ENCODE peak calls at places on chromosome 15, in ten cellular contexts. E is transverse colon, S is upper lobe of right lung, H is ovary, D is WERI-Rb-1, Q is adrenal gland, C is heart left ventricle, U is NB4, X is astrocyte of the spinal cord, O is thyroid gland. N is an unnamed sample.

GRCh38 chr15:47186071-47186470 is 531.2 kb upstream of the SEMA6D start:
- DNase-seq in E (no peak), S (no peak), H (no peak), D (no peak), Q (no peak), C (no peak), U (no peak), X (no peak), O (no peak), N (no peak)

GRCh38 chr15:61660579-61660978 is 399.7 kb downstream of the VPS13C start:
- DNase-seq in E (no peak), S (no peak), H (no peak), D (no peak), Q (no peak), C (no peak), U (no peak), X (peak), O (no peak), N (no peak)

GRCh38 chr15:61651267-61651666 is 409.0 kb downstream of the VPS13C start:
- DNase-seq in E (no peak), S (no peak), H (no peak), D (no peak), Q (no peak), C (no peak), U (no peak), X (peak), O (no peak), N (no peak)

GRCh38 chr15:98667521-98668179 is 19.3 kb downstream of the IGF1R start:
- DNase-seq in E (no peak), S (no peak), H (no peak), D (no peak), Q (no peak), C (no peak), U (no peak), X (no peak), O (no peak), N (peak)

GRCh38 chr15:68797589-68798377 is 22.9 kb downstream of the ANP32A start:
- DNase-seq in E (no peak), S (no peak), H (no peak), D (peak), Q (no peak), C (peak), U (no peak), X (no peak), O (no peak), N (no peak)

GRCh38 chr15:88894819-88895767 is at the start of gene HAPLN3:
- DNase-seq in E (peak), S (no peak), H (no peak), D (peak), Q (no peak), C (no peak), U (peak), X (no peak), O (peak), N (peak)

GRCh38 chr15:51170882-51171577 is 76.3 kb upstream of the TNFAIP8L3 start:
- DNase-seq in E (no peak), S (no peak), H (no peak), D (no peak), Q (no peak), C (no peak), U (no peak), X (no peak), O (no peak), N (no peak)

GRCh38 chr15:89299896-89300295 is 34.7 kb downstream of the POLG start:
- DNase-seq in E (no peak), S (no peak), H (no peak), D (no peak), Q (no peak), C (no peak), U (no peak), X (peak), O (no peak), N (peak)

GRCh38 chr15:58546066-58546591 is 114.3 kb downstream of the LIPC start:
- DNase-seq in E (no peak), S (peak), H (peak), D (no peak), Q (peak), C (no peak), U (no peak), X (no peak), O (no peak), N (no peak)

GRCh38 chr15:68440136-68440535 is 8.2 kb upstream of the ITGA11 start:
- DNase-seq in E (no peak), S (no peak), H (no peak), D (no peak), Q (no peak), C (no peak), U (no peak), X (no peak), O (no peak), N (no peak)

GRCh38 chr15:43748376-43748775 is 2.1 kb downstream of the PDIA3 start:
- DNase-seq in E (no peak), S (no peak), H (no peak), D (no peak), Q (no peak), C (no peak), U (no peak), X (peak), O (no peak), N (peak)

GRCh38 chr15:70508561-70509281 is 254.6 kb downstream of the UACA start:
- DNase-seq in E (no peak), S (no peak), H (no peak), D (no peak), Q (no peak), C (no peak), U (peak), X (peak), O (no peak), N (peak)

GRCh38 chr15:26382416-26383086 is 390.3 kb downstream of the GABRB3 start:
- DNase-seq in E (no peak), S (no peak), H (no peak), D (no peak), Q (no peak), C (no peak), U (no peak), X (no peak), O (no peak), N (no peak)

GRCh38 chr15:65953622-65954021 is 84.3 kb downstream of the RAB11A start:
- DNase-seq in E (no peak), S (no peak), H (no peak), D (no peak), Q (no peak), C (no peak), U (no peak), X (no peak), O (no peak), N (no peak)
- H3K4me3 ChIP-seq in E (no peak), S (no peak), H (no peak), D (no peak), Q (no peak), C (no peak), U (no peak), X (no peak), O (no peak), N (no peak)

GRCh38 chr15:56933420-56934210 is 15.2 kb downstream of the TCF12 start:
- DNase-seq in E (no peak), S (no peak), H (no peak), D (no peak), Q (no peak), C (no peak), U (no peak), X (no peak), O (no peak), N (no peak)
- TF ChIP-seq CTCF in E (no peak), S (no peak), H (no peak), D (no peak), Q (no peak), C (no peak), U (no peak), X (no peak), O (no peak), N (no peak)

GRCh38 chr15:54354341-54354740 is 376.1 kb downstream of the UNC13C start:
- DNase-seq in E (no peak), S (no peak), H (no peak), D (no peak), Q (no peak), C (no peak), U (no peak), X (no peak), O (no peak), N (no peak)
- H3K4me3 ChIP-seq in E (no peak), S (no peak), H (no peak), D (no peak), Q (no peak), C (no peak), U (no peak), X (no peak), O (no peak), N (no peak)

GRCh38 chr15:80565988-80566387 is 129.1 kb upstream of the ABHD17C start:
- DNase-seq in E (no peak), S (no peak), H (no peak), D (no peak), Q (no peak), C (no peak), U (no peak), X (no peak), O (no peak), N (no peak)

GRCh38 chr15:80568876-80569605 is 126.1 kb upstream of the ABHD17C start:
- DNase-seq in E (no peak), S (peak), H (no peak), D (no peak), Q (no peak), C (no peak), U (no peak), X (peak), O (no peak), N (no peak)

GRCh38 chr15:80568298-80568697 is 126.8 kb upstream of the ABHD17C start:
- DNase-seq in E (no peak), S (no peak), H (no peak), D (no peak), Q (no peak), C (no peak), U (no peak), X (peak), O (no peak), N (peak)

GRCh38 chr15:80569656-80570055 is 125.5 kb upstream of the ABHD17C start:
- DNase-seq in E (no peak), S (peak), H (no peak), D (no peak), Q (no peak), C (no peak), U (no peak), X (no peak), O (no peak), N (no peak)

GRCh38 chr15:80567721-80568157 is 127.4 kb upstream of the ABHD17C start:
- DNase-seq in E (peak), S (peak), H (peak), D (peak), Q (peak), C (peak), U (peak), X (peak), O (peak), N (peak)
- TF ChIP-seq CTCF in E (peak), S (peak), H (peak), D (peak), Q (peak), C (peak), U (peak), X (peak), O (peak), N (peak)

DNA sequence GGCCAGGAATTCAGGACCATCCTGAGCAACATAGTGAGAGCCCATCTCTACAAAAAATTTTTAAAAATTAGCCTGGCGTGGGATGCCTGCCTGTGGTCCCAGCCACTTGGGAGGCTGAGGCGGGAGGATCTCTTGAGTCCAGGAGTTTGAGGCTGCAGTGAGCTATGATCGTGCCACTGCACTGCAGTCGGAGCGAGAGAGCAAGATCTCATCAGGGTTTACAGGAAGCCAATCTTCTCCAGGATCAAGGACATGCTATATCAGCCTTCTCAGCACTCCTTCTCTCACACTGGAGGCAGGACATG is 451 bp upstream of the STOML1 start:
- DNase-seq in E (no peak), S (no peak), H (no peak), D (no peak), Q (no peak), C (no peak), U (no peak), X (no peak), O (no peak), N (no peak)
- H3K4me3 ChIP-seq in E (peak), S (no peak), H (peak), D (peak), Q (no peak), C (peak), U (no peak), X (no peak), O (no peak), N (peak)

DNA sequence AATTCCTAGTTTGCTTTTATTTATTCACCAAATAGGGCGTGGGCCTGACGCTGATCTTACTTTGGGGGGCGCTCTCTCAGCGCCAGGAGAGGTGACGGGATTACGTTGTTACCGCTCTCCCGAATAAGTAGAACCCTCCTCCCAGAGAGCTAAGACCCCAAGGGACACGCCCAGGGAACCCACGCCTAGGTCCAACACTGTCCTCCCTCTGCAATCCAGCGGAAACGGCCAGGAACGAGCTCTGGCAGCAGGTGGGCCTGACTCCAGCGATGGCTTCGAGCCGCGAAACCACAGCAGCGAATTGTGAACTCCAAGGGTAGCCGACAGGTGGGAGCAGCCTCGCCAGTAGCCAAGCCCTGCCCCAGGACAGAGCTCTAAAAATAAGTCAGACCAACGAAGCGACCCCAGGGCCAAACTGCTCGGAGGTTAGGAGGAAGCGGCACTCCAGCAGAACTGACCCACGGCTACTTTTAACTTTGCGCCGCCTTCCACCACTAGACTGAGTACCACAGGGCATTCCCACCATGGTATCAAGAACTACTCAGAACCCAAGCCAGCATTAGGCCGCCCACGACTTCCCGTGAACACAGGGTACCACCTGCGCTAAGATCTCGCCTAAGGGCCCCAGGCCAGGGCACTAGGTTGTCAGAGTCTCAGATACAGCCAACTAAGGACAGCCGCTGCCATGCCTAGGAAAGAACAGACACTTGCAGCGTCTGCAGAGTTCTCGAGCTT is 1.6 kb upstream of the SIN3A start:
- DNase-seq in E (peak), S (peak), H (peak), D (peak), Q (peak), C (peak), U (peak), X (peak), O (peak), N (peak)
- TF ChIP-seq CTCF in E (no peak), S (peak), H (no peak), D (peak), Q (no peak), C (peak), U (peak), X (no peak), O (no peak), N (no peak)

GRCh38 chr15:42360535-42361112 is 1.3 kb downstream of the CAPN3 start:
- DNase-seq in E (no peak), S (no peak), H (no peak), D (no peak), Q (no peak), C (no peak), U (no peak), X (no peak), O (no peak), N (no peak)
- H3K4me3 ChIP-seq in E (no peak), S (no peak), H (no peak), D (no peak), Q (no peak), C (no peak), U (no peak), X (no peak), O (no peak), N (no peak)

GRCh38 chr15:79193157-79193948 is 89.2 kb upstream of the ANKRD34C start:
- DNase-seq in E (no peak), S (no peak), H (no peak), D (no peak), Q (no peak), C (no peak), U (no peak), X (no peak), O (no peak), N (no peak)

GRCh38 chr15:79194386-79194785 is 88.1 kb upstream of the ANKRD34C start:
- DNase-seq in E (no peak), S (no peak), H (no peak), D (no peak), Q (no peak), C (no peak), U (no peak), X (no peak), O (no peak), N (no peak)

GRCh38 chr15:79195802-79196201 is 86.7 kb upstream of the ANKRD34C start:
- DNase-seq in E (no peak), S (no peak), H (no peak), D (no peak), Q (no peak), C (no peak), U (no peak), X (no peak), O (no peak), N (no peak)

GRCh38 chr15:79197285-79197684 is 85.2 kb upstream of the ANKRD34C start:
- DNase-seq in E (no peak), S (no peak), H (no peak), D (no peak), Q (no peak), C (no peak), U (no peak), X (no peak), O (no peak), N (no peak)

DNA sequence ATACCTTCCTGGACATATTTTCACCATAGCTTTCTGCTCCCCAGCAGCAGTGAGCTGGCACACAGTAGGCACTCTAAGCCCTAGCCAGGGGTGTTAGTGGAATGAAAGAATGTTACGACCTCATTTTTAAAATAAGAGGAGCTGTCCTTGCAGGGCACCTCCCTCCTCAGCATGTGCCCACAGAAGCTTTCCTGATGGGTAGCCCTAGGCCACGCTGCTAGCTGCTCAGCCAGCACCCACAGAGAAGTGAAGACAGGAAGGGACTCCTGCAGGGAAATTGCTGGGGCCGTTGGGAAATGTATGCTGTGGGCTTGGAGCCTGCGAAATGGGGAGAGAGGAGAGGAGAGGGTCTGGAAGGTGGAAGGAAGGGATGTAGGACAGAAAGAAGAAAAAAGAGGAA is 87.3 kb upstream of the ANKRD34C start:
- DNase-seq in E (no peak), S (no peak), H (no peak), D (no peak), Q (no peak), C (no peak), U (no peak), X (no peak), O (no peak), N (no peak)
- TF ChIP-seq CTCF in E (no peak), S (no peak), H (no peak), D (no peak), Q (no peak), C (no peak), U (no peak), X (no peak), O (no peak), N (no peak)

GRCh38 chr15:40469776-40470390 is 901 bp upstream of the CHST14 start:
- DNase-seq in E (no peak), S (peak), H (no peak), D (no peak), Q (no peak), C (no peak), U (no peak), X (peak), O (no peak), N (no peak)
- H3K4me3 ChIP-seq in E (peak), S (peak), H (no peak), D (peak), Q (no peak), C (no peak), U (peak), X (no peak), O (no peak), N (no peak)

GRCh38 chr15:45197512-45197911 is 9.7 kb upstream of the SHF start:
- DNase-seq in E (no peak), S (no peak), H (no peak), D (no peak), Q (no peak), C (no peak), U (peak), X (no peak), O (no peak), N (peak)

GRCh38 chr15:45198337-45199135 is 10.8 kb upstream of the SHF start:
- DNase-seq in E (peak), S (peak), H (peak), D (peak), Q (peak), C (peak), U (peak), X (peak), O (peak), N (peak)

GRCh38 chr15:45200001-45200798 is 12.4 kb upstream of the SHF start:
- DNase-seq in E (peak), S (peak), H (peak), D (peak), Q (peak), C (peak), U (peak), X (peak), O (peak), N (peak)

GRCh38 chr15:45200799-45201556 is 13.2 kb upstream of the SHF start:
- DNase-seq in E (peak), S (peak), H (peak), D (peak), Q (peak), C (peak), U (peak), X (peak), O (peak), N (peak)

DNA sequence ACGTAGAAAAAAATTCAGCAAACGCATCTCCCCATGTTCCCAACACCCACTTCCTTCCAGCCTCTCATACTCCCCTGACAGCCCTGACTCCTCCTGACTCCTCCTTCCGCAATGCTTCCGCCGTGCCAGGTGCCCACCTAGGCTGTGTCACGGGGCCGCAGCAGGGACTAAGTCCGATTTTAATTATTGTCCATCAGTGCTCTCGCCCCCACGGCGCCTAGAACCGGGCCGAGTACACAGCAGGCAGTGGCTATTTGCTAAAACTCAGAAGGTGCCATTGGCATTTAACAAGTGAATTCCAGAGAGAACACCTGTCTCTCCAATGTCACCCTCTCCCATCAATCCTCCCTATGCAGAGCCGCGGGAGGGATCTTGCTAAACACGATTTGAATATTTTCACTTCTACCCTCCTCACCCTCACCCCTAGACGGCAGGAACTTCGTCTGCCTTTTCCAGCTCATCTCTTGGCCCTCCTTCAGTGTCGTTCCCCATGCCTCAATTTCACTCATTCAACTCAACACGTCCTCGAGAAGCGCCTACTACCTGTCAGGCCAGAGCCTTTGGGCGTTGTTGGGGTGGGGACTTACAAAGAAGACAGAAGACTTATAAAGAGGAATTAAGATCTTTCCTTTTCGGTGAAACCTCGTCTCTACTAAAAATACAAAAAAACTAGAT is 11.5 kb upstream of the SHF start:
- DNase-seq in E (peak), S (no peak), H (no peak), D (no peak), Q (no peak), C (no peak), U (peak), X (peak), O (peak), N (peak)
- TF ChIP-seq CTCF in E (no peak), S (no peak), H (no peak), D (no peak), Q (no peak), C (no peak), U (no peak), X (no peak), O (no peak), N (no peak)